ENCODE peak calls at places on chromosomes 6 and 20, in five cellular contexts. W, O, N, A and I are unnamed samples.

GRCh38 chr6:136920216-136920857 is 1.8 kb upstream of the SLC35D3 start:
- DNase-seq in W (peak; percentile 31), O (no peak), N (no peak), A (no peak), I (no peak)

GRCh38 chr6:110185879-110186278 is 5.7 kb downstream of the CDC40 start:
- DNase-seq in W (no peak), O (no peak), N (no peak), A (no peak), I (no peak)

GRCh38 chr20:35729283-35729807 is 12.7 kb downstream of the RBM39 start:
- DNase-seq in W (no peak), O (no peak), N (no peak), A (no peak), I (no peak)

GRCh38 chr6:31640612-31641011 is 11.8 kb downstream of the BAG6 start:
- DNase-seq in W (no peak), O (no peak), N (no peak), A (no peak), I (no peak)

GRCh38 chr6:106974999-106975698 is 620 bp upstream of the CD24 start:
- DNase-seq in W (peak; percentile 43), O (no peak), N (peak; percentile 19), A (no peak), I (no peak)

GRCh38 chr6:71250050-71250689 is 38.4 kb upstream of the OGFRL1 start:
- DNase-seq in W (no peak), O (no peak), N (no peak), A (no peak), I (no peak)

GRCh38 chr6:137089305-137089704 is 44.5 kb upstream of the IL20RA start:
- DNase-seq in W (no peak), O (no peak), N (no peak), A (no peak), I (no peak)

GRCh38 chr6:163113358-163113962 is 301.1 kb upstream of the QKI start:
- DNase-seq in W (no peak), O (no peak), N (no peak), A (no peak), I (no peak)

GRCh38 chr6:63598001-63598250 is 25.6 kb downstream of the LOC128125822 start:
- DNase-seq in W (no peak), O (no peak), N (no peak), A (no peak), I (no peak)